ENCODE peak calls at places on chromosome 22, in ten cellular contexts. One of them, this sample, is unnamed.

GRCh38 chr22:50250249-50250554 is 863 bp downstream of the HDAC10 start:
- DNase-seq in stimulated activated CD8-positive, alpha-beta memory T cell treated with anti-CD3 and anti-CD28 coated beads, Interleukin-15, amount 100 ng/mL, for 4 hours: no peak
- DNase-seq in tibial nerve: no peak
- DNase-seq in KBM-7: no peak
- DNase-seq in NCI-H1417: no peak
- DNase-seq in kidney tubule cell: no peak
- DNase-seq in ACHN: no peak
- DNase-seq in heart left ventricle: no peak
- DNase-seq in AG20443: no peak
- DNase-seq in M059J: no peak
- DNase-seq in this sample: no peak

GRCh38 chr22:46518038-46518437 is 19.4 kb downstream of the CELSR1 start:
- DNase-seq in stimulated activated CD8-positive, alpha-beta memory T cell treated with anti-CD3 and anti-CD28 coated beads, Interleukin-15, amount 100 ng/mL, for 4 hours: no peak
- DNase-seq in tibial nerve: no peak
- DNase-seq in KBM-7: no peak
- DNase-seq in NCI-H1417: no peak
- DNase-seq in kidney tubule cell: no peak
- DNase-seq in ACHN: no peak
- DNase-seq in heart left ventricle: no peak
- DNase-seq in AG20443: no peak
- DNase-seq in M059J: no peak
- DNase-seq in this sample: no peak

GRCh38 chr22:39280250-39280649 is 35.5 kb upstream of the PDGFB start:
- DNase-seq in stimulated activated CD8-positive, alpha-beta memory T cell treated with anti-CD3 and anti-CD28 coated beads, Interleukin-15, amount 100 ng/mL, for 4 hours: no peak
- DNase-seq in tibial nerve: no peak
- DNase-seq in KBM-7: no peak
- DNase-seq in NCI-H1417: no peak
- DNase-seq in kidney tubule cell: no peak
- DNase-seq in ACHN: no peak
- DNase-seq in heart left ventricle: no peak
- DNase-seq in AG20443: no peak
- DNase-seq in M059J: no peak
- DNase-seq in this sample: no peak

GRCh38 chr22:29345932-29346331 is 30.4 kb upstream of the RASL10A start:
- DNase-seq in stimulated activated CD8-positive, alpha-beta memory T cell treated with anti-CD3 and anti-CD28 coated beads, Interleukin-15, amount 100 ng/mL, for 4 hours: no peak
- DNase-seq in tibial nerve: no peak
- DNase-seq in KBM-7: no peak
- DNase-seq in NCI-H1417: no peak
- DNase-seq in kidney tubule cell: no peak
- DNase-seq in ACHN: no peak
- DNase-seq in heart left ventricle: no peak
- DNase-seq in AG20443: no peak
- DNase-seq in M059J: no peak
- DNase-seq in this sample: no peak

GRCh38 chr22:28283025-28283654 is 364.1 kb upstream of the PITPNB start:
- DNase-seq in stimulated activated CD8-positive, alpha-beta memory T cell treated with anti-CD3 and anti-CD28 coated beads, Interleukin-15, amount 100 ng/mL, for 4 hours: no peak
- DNase-seq in tibial nerve: peak; percentile 53
- DNase-seq in KBM-7: no peak
- DNase-seq in NCI-H1417: no peak
- DNase-seq in kidney tubule cell: no peak
- DNase-seq in ACHN: no peak
- DNase-seq in heart left ventricle: no peak
- DNase-seq in AG20443: peak; percentile 8
- DNase-seq in M059J: peak; percentile 35
- DNase-seq in this sample: no peak

GRCh38 chr22:45202333-45203149 is 38.2 kb downstream of the KIAA0930 start:
- DNase-seq in stimulated activated CD8-positive, alpha-beta memory T cell treated with anti-CD3 and anti-CD28 coated beads, Interleukin-15, amount 100 ng/mL, for 4 hours: no peak
- DNase-seq in tibial nerve: no peak
- DNase-seq in KBM-7: no peak
- DNase-seq in NCI-H1417: no peak
- DNase-seq in kidney tubule cell: no peak
- DNase-seq in ACHN: no peak
- DNase-seq in heart left ventricle: no peak
- DNase-seq in AG20443: peak; percentile 5
- DNase-seq in M059J: no peak
- DNase-seq in this sample: peak; percentile 71

GRCh38 chr22:45058622-45058912 is 48.8 kb upstream of the PHF21B start:
- DNase-seq in stimulated activated CD8-positive, alpha-beta memory T cell treated with anti-CD3 and anti-CD28 coated beads, Interleukin-15, amount 100 ng/mL, for 4 hours: no peak
- DNase-seq in tibial nerve: no peak
- DNase-seq in KBM-7: no peak
- DNase-seq in NCI-H1417: no peak
- DNase-seq in kidney tubule cell: no peak
- DNase-seq in ACHN: no peak
- DNase-seq in heart left ventricle: no peak
- DNase-seq in AG20443: no peak
- DNase-seq in M059J: no peak
- DNase-seq in this sample: no peak

GRCh38 chr22:30390974-30391691 is 3.9 kb upstream of the RNF215 start:
- DNase-seq in stimulated activated CD8-positive, alpha-beta memory T cell treated with anti-CD3 and anti-CD28 coated beads, Interleukin-15, amount 100 ng/mL, for 4 hours: peak; percentile 48
- DNase-seq in tibial nerve: no peak
- DNase-seq in KBM-7: peak; percentile 87
- DNase-seq in NCI-H1417: peak; percentile 21
- DNase-seq in kidney tubule cell: peak; percentile 81
- DNase-seq in ACHN: peak; percentile 61
- DNase-seq in heart left ventricle: peak; percentile 64
- DNase-seq in AG20443: peak; percentile 58
- DNase-seq in M059J: peak; percentile 74
- DNase-seq in this sample: peak; percentile 71

GRCh38 chr22:49645257-49645656 is 182.4 kb downstream of the BRD1 start:
- DNase-seq in stimulated activated CD8-positive, alpha-beta memory T cell treated with anti-CD3 and anti-CD28 coated beads, Interleukin-15, amount 100 ng/mL, for 4 hours: no peak
- DNase-seq in tibial nerve: no peak
- DNase-seq in KBM-7: no peak
- DNase-seq in NCI-H1417: no peak
- DNase-seq in kidney tubule cell: no peak
- DNase-seq in ACHN: no peak
- DNase-seq in heart left ventricle: no peak
- DNase-seq in AG20443: no peak
- DNase-seq in M059J: no peak
- DNase-seq in this sample: no peak

This sample was measured in left lung.